ENCODE peak calls at places on chromosomes 3 and 15, in five cellular contexts. B, O, P, R and J are unnamed samples.

GRCh38 chr15:80911821-80912220 is 77.8 kb downstream of the MESD start:
- DNase-seq in R (no peak), O (no peak), B (no peak), P (peak), J (no peak)

GRCh38 chr15:85168642-85169173 is 187.1 kb downstream of the PDE8A start:
- DNase-seq in P (peak), B (no peak), R (no peak), O (peak), J (peak)

GRCh38 chr15:58332676-58333400 is 99.0 kb upstream of the LIPC start:
- DNase-seq in B (no peak), O (no peak), P (no peak), R (no peak), J (peak)

GRCh38 chr3:22117751-22118346 is 366.8 kb upstream of the ZNF385D start:
- DNase-seq in R (no peak), P (no peak), B (no peak), O (peak), J (no peak)

GRCh38 chr15:62392411-62392810 is 227.3 kb upstream of the C2CD4B start:
- DNase-seq in B (no peak), R (no peak), O (peak), P (peak), J (peak)

GRCh38 chr15:101615986-101616848 is 36.0 kb downstream of the TM2D3 start:
- DNase-seq in R (peak), B (peak), O (no peak), P (peak), J (peak)

GRCh38 chr3:32460031-32460749 is 42.5 kb downstream of the CMTM6 start:
- DNase-seq in O (peak), P (no peak), R (no peak), B (no peak), J (no peak)

GRCh38 chr3:65828706-65829105 is 210.0 kb downstream of the MAGI1 start:
- DNase-seq in O (no peak), B (no peak), R (no peak), P (no peak), J (no peak)

GRCh38 chr3:106631378-106632083 is 745.7 kb upstream of the CCDC54 start:
- DNase-seq in R (no peak), O (no peak), P (no peak), B (no peak), J (no peak)

GRCh38 chr3:192514754-192515660 is 212.3 kb downstream of the FGF12 start:
- DNase-seq in B (no peak), R (peak), P (peak), O (no peak), J (peak)

GRCh38 chr3:94065819-94066218 is 3.0 kb downstream of the NSUN3 start:
- DNase-seq in R (no peak), P (no peak), B (no peak), O (no peak), J (no peak)

GRCh38 chr3:94071713-94072284 is 8.9 kb downstream of the NSUN3 start:
- DNase-seq in B (no peak), R (no peak), O (peak), P (no peak), J (no peak)

GRCh38 chr3:94070341-94070911 is 7.6 kb downstream of the NSUN3 start:
- DNase-seq in O (no peak), P (no peak), R (no peak), B (no peak), J (no peak)

GRCh38 chr3:94066829-94067470 is 4.1 kb downstream of the NSUN3 start:
- DNase-seq in B (no peak), P (no peak), R (no peak), O (no peak), J (no peak)

DNA sequence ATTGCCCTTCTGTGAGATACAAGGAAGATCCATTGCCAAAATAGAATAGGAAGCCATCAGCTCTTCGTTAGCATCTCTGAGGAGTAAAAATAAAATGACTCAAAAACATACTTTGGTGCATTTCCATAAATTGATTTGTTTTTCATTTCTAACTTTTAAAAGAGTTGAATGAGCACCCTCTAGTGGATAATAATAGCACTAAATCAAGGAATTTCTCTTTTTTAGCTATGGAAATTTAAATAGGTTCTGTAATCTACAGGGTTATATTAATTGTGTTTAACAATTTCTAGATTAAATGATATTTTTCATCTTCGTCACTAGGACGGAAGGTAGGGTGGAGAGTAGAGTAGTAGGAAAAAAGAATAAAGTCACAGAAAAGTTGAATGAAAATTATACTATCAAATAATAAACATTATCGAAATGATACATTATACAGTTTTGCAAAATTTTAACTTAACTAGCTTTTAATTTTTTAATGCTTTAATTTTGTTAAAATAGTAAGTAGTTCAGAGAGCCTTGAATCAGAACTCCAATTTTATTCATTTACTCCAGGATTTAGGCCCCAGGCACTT is 6.5 kb downstream of the NSUN3 start:
- DNase-seq in R (no peak), O (peak), P (no peak), B (no peak), J (no peak)
- TF ChIP-seq CTCF in R (peak), O (peak), P (peak), B (peak), J (no peak)

GRCh38 chr15:66308526-66308925 is 15.2 kb downstream of the DIS3L start:
- DNase-seq in O (no peak), P (no peak), R (no peak), B (no peak), J (no peak)

GRCh38 chr15:66312144-66312543 is 18.8 kb downstream of the DIS3L start:
- DNase-seq in P (no peak), B (no peak), O (no peak), R (no peak), J (no peak)

GRCh38 chr15:66306381-66306780 is 13.0 kb downstream of the DIS3L start:
- DNase-seq in B (no peak), R (no peak), P (no peak), O (no peak), J (no peak)

GRCh38 chr15:66310786-66311185 is 17.4 kb downstream of the DIS3L start:
- DNase-seq in O (no peak), P (no peak), B (no peak), R (no peak), J (no peak)
- TF ChIP-seq CTCF in O (no peak), P (no peak), B (no peak), R (no peak), J (no peak)

DNA sequence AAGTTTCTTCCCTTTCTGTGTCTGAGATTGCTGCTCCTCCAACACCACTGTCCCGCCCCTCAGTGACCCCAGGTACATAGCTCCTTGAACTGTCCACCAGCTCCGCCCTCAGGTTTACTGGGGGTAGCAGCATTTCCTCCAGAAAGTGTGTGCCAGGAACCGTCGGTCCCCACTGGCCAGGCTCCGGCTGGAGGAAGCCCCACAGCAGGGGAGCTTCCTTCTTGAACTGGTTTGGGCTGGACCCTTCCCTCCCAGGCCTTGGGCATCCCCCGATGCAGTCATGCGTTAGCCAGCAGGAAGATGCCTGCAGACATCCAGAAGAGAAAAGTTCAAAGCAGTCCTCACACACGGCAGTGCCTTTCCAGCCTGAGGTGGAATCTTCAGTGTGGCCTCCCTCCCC is 19.7 kb downstream of the PAK6 start:
- DNase-seq in P (no peak), B (no peak), O (no peak), R (no peak), J (no peak)
- TF ChIP-seq CTCF in P (no peak), B (no peak), O (no peak), R (no peak), J (no peak)

DNA sequence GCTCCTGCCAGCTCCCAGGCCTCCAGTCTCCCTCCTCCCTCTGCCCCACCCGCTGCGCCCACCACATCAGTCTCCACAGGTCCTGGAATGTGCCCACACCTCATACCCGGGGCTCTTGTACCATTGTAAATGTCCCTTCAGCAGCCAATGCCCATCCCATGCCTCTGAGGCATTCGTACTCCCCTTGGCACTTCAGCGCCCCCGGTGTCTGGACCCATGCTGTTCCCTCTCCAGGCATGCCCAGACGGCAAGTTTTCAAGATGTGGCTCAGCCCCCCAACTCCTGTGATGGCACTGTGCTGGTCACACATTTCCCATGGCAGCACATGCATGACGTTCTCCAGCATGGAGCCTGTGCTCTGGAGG is 13.3 kb downstream of the PLXND1 start:
- DNase-seq in O (no peak), P (no peak), B (no peak), R (no peak), J (no peak)
- TF ChIP-seq CTCF in O (peak), P (no peak), B (no peak), R (no peak), J (no peak)

GRCh38 chr15:45307230-45307924 is 55.3 kb downstream of the SLC28A2 start:
- DNase-seq in P (no peak), B (no peak), R (no peak), O (peak), J (peak)
- TF ChIP-seq CTCF in P (peak), B (peak), R (peak), O (peak), J (peak)

DNA sequence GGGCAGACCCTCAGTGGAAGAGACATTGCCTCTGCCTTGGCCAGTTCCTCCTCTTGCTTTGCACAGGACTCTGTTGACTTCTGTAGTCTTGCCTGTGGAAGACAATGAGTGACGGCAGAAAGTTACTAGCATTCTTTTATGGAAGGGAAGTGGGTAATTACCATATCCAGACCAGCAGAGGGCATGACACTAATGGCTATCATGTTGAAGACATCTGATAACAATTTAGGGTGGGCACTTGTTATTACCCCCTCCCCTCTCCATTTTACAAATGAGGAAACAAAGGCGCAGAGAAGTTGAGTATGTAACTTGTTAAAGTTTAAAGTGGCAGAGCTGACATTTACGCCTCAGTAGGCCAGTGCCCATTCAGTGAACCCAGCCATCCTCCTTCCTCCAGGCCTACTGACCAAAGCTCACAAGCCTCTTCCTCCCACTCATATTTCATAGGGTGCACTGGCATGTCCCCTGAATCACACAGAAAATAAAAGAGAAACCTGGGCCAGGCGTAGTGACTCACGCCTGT is 48.2 kb upstream of the FMN1 start:
- DNase-seq in O (peak), P (no peak), R (no peak), B (no peak), J (no peak)
- TF ChIP-seq CTCF in O (peak), P (no peak), R (no peak), B (peak), J (peak)

GRCh38 chr3:197680955-197681521 is 55.7 kb downstream of the RUBCN start:
- DNase-seq in R (no peak), O (no peak), B (no peak), P (no peak), J (no peak)
- TF ChIP-seq CTCF in R (no peak), O (no peak), B (no peak), P (no peak), J (no peak)

GRCh38 chr3:72678380-72678779 is 169.9 kb downstream of the SHQ1 start:
- DNase-seq in B (no peak), R (no peak), O (no peak), P (no peak), J (no peak)

GRCh38 chr3:72680766-72681165 is 167.5 kb downstream of the SHQ1 start:
- DNase-seq in P (no peak), B (no peak), O (no peak), R (no peak), J (no peak)

GRCh38 chr3:72681598-72681997 is 166.6 kb downstream of the SHQ1 start:
- DNase-seq in P (no peak), B (no peak), O (no peak), R (no peak), J (no peak)

GRCh38 chr3:72679540-72680198 is 168.6 kb downstream of the SHQ1 start:
- DNase-seq in R (no peak), O (peak), B (no peak), P (no peak), J (no peak)

DNA sequence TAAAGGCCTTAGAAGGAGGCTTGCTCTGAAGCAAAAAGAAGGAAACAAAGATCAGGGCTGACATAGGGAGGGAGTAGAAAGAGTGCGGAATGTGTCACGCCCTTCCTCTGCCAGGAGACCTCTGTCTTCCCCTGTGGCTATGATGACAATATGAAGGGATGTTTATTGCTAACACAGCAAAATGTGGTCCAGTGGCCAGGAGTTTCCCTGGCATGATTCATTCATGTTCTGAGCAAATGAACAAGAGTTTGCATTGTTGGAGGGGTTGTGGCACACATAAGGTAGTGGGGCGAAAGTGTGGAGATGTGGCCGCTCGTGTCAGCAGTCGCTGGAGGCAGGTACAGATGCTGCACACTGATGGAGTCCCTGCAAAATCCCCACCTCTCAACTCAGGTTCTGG is 169.4 kb downstream of the SHQ1 start:
- DNase-seq in O (no peak), P (no peak), R (no peak), B (peak), J (peak)
- TF ChIP-seq CTCF in O (no peak), P (no peak), R (no peak), B (no peak), J (no peak)

DNA sequence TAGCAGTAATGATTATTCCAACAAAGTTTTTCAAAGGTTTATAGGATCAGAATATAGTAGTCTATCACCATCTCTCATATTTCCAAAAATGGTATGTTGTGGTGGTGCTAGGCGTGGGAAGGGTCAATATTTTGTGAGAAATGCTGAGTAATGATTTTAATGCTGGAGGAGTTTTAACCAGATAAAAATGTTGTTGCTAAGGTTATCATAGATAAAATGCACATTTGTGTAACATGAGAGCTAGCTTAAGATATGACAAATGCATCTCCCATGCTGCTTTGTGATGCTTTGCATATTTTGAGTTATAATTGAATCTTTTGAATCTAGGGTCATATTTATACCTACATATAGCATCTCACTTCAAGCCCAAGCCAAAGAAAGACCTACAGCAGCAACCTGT is 103.9 kb upstream of the ROBO1 start:
- DNase-seq in R (no peak), B (no peak), O (no peak), P (no peak), J (no peak)
- TF ChIP-seq CTCF in R (no peak), B (no peak), O (no peak), P (no peak), J (no peak)

DNA sequence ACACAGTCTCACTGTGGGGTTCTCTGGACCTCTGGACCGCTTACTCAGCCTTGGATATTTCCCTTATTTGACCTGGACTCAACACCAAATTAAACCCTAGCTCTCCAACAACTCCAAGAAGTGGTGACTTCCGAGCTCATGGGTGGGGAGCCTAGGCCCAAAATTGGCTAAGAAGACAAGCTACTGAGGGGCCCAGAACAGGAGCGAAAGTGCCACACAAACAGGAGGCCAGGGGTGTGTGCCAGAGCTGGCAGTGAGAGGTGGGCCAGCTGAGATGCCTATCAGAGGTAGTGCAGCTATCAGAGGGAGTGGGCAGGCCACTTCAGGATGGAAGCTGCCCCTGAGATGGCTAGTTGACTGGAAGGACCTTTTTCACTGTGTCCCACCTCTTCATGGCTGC is 151.1 kb upstream of the PRR20G start:
- DNase-seq in B (no peak), O (no peak), R (no peak), P (no peak), J (no peak)
- TF ChIP-seq CTCF in B (no peak), O (no peak), R (no peak), P (no peak), J (no peak)